ENCODE peak calls at places on chromosomes 7 and 10, in eight cellular contexts. G is Peyer's patch, O is transverse colon, H is endothelial cell of umbilical vein, F is esophagus squamous epithelium, U is A549, P is gastrocnemius medialis, R is suprapubic skin. W is an unnamed sample.

GRCh38 chr10:132302421-132302820 is 5.3 kb downstream of the STK32C start:
- DNase-seq in R (peak; percentile 40), F (no peak), O (no peak), U (no peak), H (no peak), P (no peak), G (peak; percentile 22), W (no peak)

GRCh38 chr10:79136227-79137005 is 67.7 kb downstream of the ZMIZ1 start:
- DNase-seq in P (no peak), R (no peak), H (no peak), F (no peak), O (no peak), U (no peak), G (no peak), W (no peak)

GRCh38 chr7:128841961-128842673 is 11.9 kb downstream of the FLNC start:
- DNase-seq in U (peak; percentile 59), P (no peak), O (peak; percentile 53), F (no peak), G (peak; percentile 76), R (no peak), H (peak; percentile 41), W (no peak)

GRCh38 chr10:132643709-132644543 is 106.3 kb downstream of the INPP5A start:
- DNase-seq in R (peak; percentile 46), G (peak; percentile 39), O (no peak), F (no peak), U (no peak), H (no peak), P (no peak), W (no peak)

GRCh38 chr10:59905066-59905734 is 1.2 kb downstream of the CCDC6 start:
- DNase-seq in G (peak; percentile 86), F (no peak), P (no peak), R (peak; percentile 73), O (peak; percentile 59), U (no peak), H (peak; percentile 44), W (no peak)

GRCh38 chr10:87842776-87843497 is 20.4 kb downstream of the KLLN start:
- DNase-seq in F (no peak), R (no peak), H (peak; percentile 84), O (no peak), U (no peak), G (no peak), P (no peak), W (no peak)

GRCh38 chr10:79445217-79445707 is at the start of gene ZCCHC24:
- DNase-seq in G (peak; percentile 74), F (no peak), P (no peak), H (peak; percentile 34), O (peak; percentile 58), U (peak; percentile 55), R (peak; percentile 80), W (no peak)

GRCh38 chr7:14793151-14793550 is 109.4 kb downstream of the DGKB start:
- DNase-seq in P (no peak), F (no peak), R (no peak), O (no peak), U (no peak), G (no peak), H (no peak), W (no peak)

GRCh38 chr10:52483587-52483986 is 169.5 kb downstream of the DKK1 start:
- DNase-seq in G (no peak), R (no peak), H (no peak), U (no peak), O (no peak), F (no peak), P (no peak), W (no peak)

GRCh38 chr7:159030490-159031134 is 114.1 kb downstream of the VIPR2 start:
- DNase-seq in P (no peak), F (no peak), R (peak; percentile 60), H (peak; percentile 19), G (peak; percentile 59), O (peak; percentile 56), U (peak; percentile 83), W (peak; percentile 5)

GRCh38 chr10:29535778-29536459 is 98.9 kb downstream of the SVIL start:
- DNase-seq in P (no peak), O (no peak), G (no peak), R (no peak), H (no peak), U (no peak), F (no peak), W (no peak)

GRCh38 chr7:25124485-25125136 is 449 bp downstream of the CYCS start:
- DNase-seq in P (peak; percentile 2), U (no peak), G (no peak), F (no peak), H (no peak), O (no peak), R (peak; percentile 69), W (peak; percentile 9)

GRCh38 chr7:90111-91063 is 102.0 kb upstream of the FAM20C start:
- DNase-seq in H (peak; percentile 24), P (no peak), U (no peak), R (no peak), F (no peak), O (no peak), G (no peak), W (no peak)

GRCh38 chr10:131068760-131069159 is 242.8 kb downstream of the TCERG1L start:
- DNase-seq in G (no peak), H (no peak), F (no peak), P (no peak), U (no peak), O (no peak), R (no peak), W (no peak)

GRCh38 chr10:45151467-45152214 is 150.9 kb downstream of the ZNF22 start:
- DNase-seq in F (no peak), G (no peak), R (no peak), U (no peak), O (no peak), H (no peak), P (no peak), W (no peak)
- TF ChIP-seq POLR2A in F (no peak), G (no peak), R (no peak), U (no peak), O (no peak), H (no peak), P (no peak), W (no peak)

GRCh38 chr7:42110333-42110732 is 126.7 kb downstream of the GLI3 start:
- DNase-seq in U (no peak), H (no peak), O (no peak), G (no peak), P (no peak), F (no peak), R (no peak), W (no peak)
- H3K4me1 ChIP-seq in U (no peaks in the 10 kb centered on the region), H (peaks cover 8% of the 10 kb centered on the region), O (peaks cover 10% of the 10 kb centered on the region), G (peaks cover 13% of the 10 kb centered on the region), P (peaks cover 12% of the 10 kb centered on the region), F (peaks cover 19% of the 10 kb centered on the region), R (peaks cover 40% of the 10 kb centered on the region), W (peaks cover 50% of the 10 kb centered on the region)

GRCh38 chr10:69335063-69335587 is 56.8 kb downstream of the HK1 start:
- DNase-seq in P (no peak), G (peak; percentile 68), O (peak; percentile 29), R (no peak), U (no peak), H (peak; percentile 62), F (no peak), W (no peak)

GRCh38 chr10:69337312-69338132 is 59.2 kb downstream of the HK1 start:
- DNase-seq in H (peak; percentile 34), R (peak; percentile 75), U (no peak), F (no peak), O (no peak), P (no peak), G (no peak), W (no peak)

GRCh38 chr10:69336952-69337311 is 58.6 kb downstream of the HK1 start:
- DNase-seq in F (no peak), P (no peak), R (no peak), H (no peak), O (no peak), G (no peak), U (no peak), W (no peak)

GRCh38 chr10:69334258-69335062 is 56.2 kb downstream of the HK1 start:
- DNase-seq in U (no peak), H (no peak), G (no peak), F (no peak), O (no peak), R (no peak), P (no peak), W (no peak)

GRCh38 chr10:69335613-69336012 is 57.3 kb downstream of the HK1 start:
- DNase-seq in P (no peak), H (no peak), U (no peak), R (no peak), G (no peak), O (no peak), F (no peak), W (no peak)
- H3K27ac ChIP-seq in P (peak overlapping the region; percentile 90), H (no peak overlapping the region), U (no peak overlapping the region), R (peak overlapping the region; percentile 82), G (no peak overlapping the region), O (peak overlapping the region; percentile 54), F (peak overlapping the region; percentile 84), W (peak overlapping the region; percentile 37)

GRCh38 chr7:80781561-80781979 is 137.3 kb downstream of the SEMA3C start:
- DNase-seq in F (no peak), G (no peak), O (peak; percentile 22), U (no peak), H (peak; percentile 74), P (peak; percentile 44), R (no peak), W (no peak)

GRCh38 chr7:80783688-80784327 is 135.0 kb downstream of the SEMA3C start:
- DNase-seq in O (no peak), U (no peak), G (no peak), F (no peak), R (no peak), P (no peak), H (no peak), W (no peak)

GRCh38 chr7:80783177-80783687 is 135.6 kb downstream of the SEMA3C start:
- DNase-seq in H (no peak), O (no peak), R (no peak), P (no peak), F (no peak), U (no peak), G (no peak), W (no peak)

GRCh38 chr7:80781146-80781545 is 137.7 kb downstream of the SEMA3C start:
- DNase-seq in F (no peak), R (no peak), P (no peak), H (no peak), O (no peak), G (no peak), U (no peak), W (no peak)

DNA sequence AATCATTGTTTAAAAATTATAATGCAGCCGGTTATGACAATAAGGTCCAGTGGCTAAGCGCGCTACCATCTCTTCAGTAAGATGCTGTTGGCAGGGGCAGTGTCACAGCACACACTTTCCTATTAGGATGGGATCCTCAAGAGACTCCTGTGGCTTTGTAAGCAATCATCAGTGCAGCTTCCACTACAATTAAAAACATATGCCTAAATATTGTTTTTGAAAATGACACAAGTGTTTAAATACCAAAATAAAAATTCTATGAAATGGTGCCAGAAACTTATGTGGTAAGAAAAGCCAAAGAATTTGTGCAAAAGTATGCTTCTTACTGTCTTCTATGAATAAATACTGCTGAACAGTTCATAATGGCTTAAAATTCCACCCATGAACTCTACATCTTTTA is 132.9 kb downstream of the SEMA3C start:
- DNase-seq in H (no peak), O (no peak), F (no peak), R (no peak), G (no peak), U (no peak), P (no peak), W (no peak)
- TF ChIP-seq POLR2A in H (no peak), O (no peak), F (no peak), R (no peak), G (no peak), U (no peak), P (no peak), W (no peak)

W was measured in tibial nerve.